ENCODE peak calls at places on chromosomes 1 and 21, in ten cellular contexts. One of them, this sample, is unnamed.

GRCh38 chr1:59574085-59574484 is 240.7 kb upstream of the HOOK1 start:
- DNase-seq in T follicular helper cell: no peak
- DNase-seq in activated T-helper 1 cell treated with anti-CD3 and anti-CD28 coated beads, Interleukin-2, amount 50 U/mL, for 16 hours: no peak
- DNase-seq in EH: peak; percentile 85
- DNase-seq in AG10803: peak; percentile 98
- DNase-seq in astrocyte of the spinal cord: peak; percentile 93
- DNase-seq in CD4-positive, alpha-beta T cell: no peak
- DNase-seq in esophagus squamous epithelium: no peak
- DNase-seq in GM10248: no peak
- DNase-seq in NCI-H69: no peak
- DNase-seq in this sample: no peak

GRCh38 chr1:113905435-113905861 is 322 bp downstream of the DCLRE1B start:
- DNase-seq in EH: no peak
- DNase-seq in esophagus squamous epithelium: no peak
- DNase-seq in AG10803: no peak
- DNase-seq in astrocyte of the spinal cord: no peak
- DNase-seq in activated T-helper 1 cell treated with anti-CD3 and anti-CD28 coated beads, Interleukin-2, amount 50 U/mL, for 16 hours: no peak
- DNase-seq in CD4-positive, alpha-beta T cell: no peak
- DNase-seq in GM10248: peak; percentile 34
- DNase-seq in T follicular helper cell: no peak
- DNase-seq in NCI-H69: peak; percentile 59
- DNase-seq in this sample: no peak

GRCh38 chr21:38831526-38832467 is 26.1 kb downstream of the ETS2 start:
- DNase-seq in GM10248: peak; percentile 55
- DNase-seq in activated T-helper 1 cell treated with anti-CD3 and anti-CD28 coated beads, Interleukin-2, amount 50 U/mL, for 16 hours: no peak
- DNase-seq in T follicular helper cell: no peak
- DNase-seq in CD4-positive, alpha-beta T cell: no peak
- DNase-seq in astrocyte of the spinal cord: peak; percentile 89
- DNase-seq in esophagus squamous epithelium: no peak
- DNase-seq in EH: peak; percentile 92
- DNase-seq in NCI-H69: peak; percentile 38
- DNase-seq in AG10803: peak; percentile 97
- DNase-seq in this sample: peak; percentile 32

GRCh38 chr1:25786887-25787286 is 13.1 kb upstream of the SELENON start:
- DNase-seq in GM10248: no peak
- DNase-seq in activated T-helper 1 cell treated with anti-CD3 and anti-CD28 coated beads, Interleukin-2, amount 50 U/mL, for 16 hours: no peak
- DNase-seq in CD4-positive, alpha-beta T cell: no peak
- DNase-seq in EH: peak; percentile 53
- DNase-seq in astrocyte of the spinal cord: no peak
- DNase-seq in T follicular helper cell: no peak
- DNase-seq in AG10803: no peak
- DNase-seq in NCI-H69: no peak
- DNase-seq in esophagus squamous epithelium: no peak
- DNase-seq in this sample: no peak

GRCh38 chr1:93738075-93738622 is 56.5 kb upstream of the BCAR3 start:
- DNase-seq in T follicular helper cell: no peak
- DNase-seq in AG10803: peak; percentile 98
- DNase-seq in EH: peak; percentile 98
- DNase-seq in esophagus squamous epithelium: no peak
- DNase-seq in CD4-positive, alpha-beta T cell: no peak
- DNase-seq in activated T-helper 1 cell treated with anti-CD3 and anti-CD28 coated beads, Interleukin-2, amount 50 U/mL, for 16 hours: no peak
- DNase-seq in GM10248: no peak
- DNase-seq in NCI-H69: no peak
- DNase-seq in astrocyte of the spinal cord: peak; percentile 89
- DNase-seq in this sample: no peak

GRCh38 chr1:219713981-219714381 is 101.1 kb upstream of the ZC3H11B start:
- DNase-seq in CD4-positive, alpha-beta T cell: no peak
- DNase-seq in T follicular helper cell: no peak
- DNase-seq in EH: no peak
- DNase-seq in GM10248: no peak
- DNase-seq in esophagus squamous epithelium: no peak
- DNase-seq in activated T-helper 1 cell treated with anti-CD3 and anti-CD28 coated beads, Interleukin-2, amount 50 U/mL, for 16 hours: no peak
- DNase-seq in astrocyte of the spinal cord: peak; percentile 70
- DNase-seq in AG10803: no peak
- DNase-seq in NCI-H69: peak; percentile 49
- DNase-seq in this sample: peak; percentile 98

GRCh38 chr1:37930246-37931142 is 16.4 kb downstream of the INPP5B start:
- DNase-seq in T follicular helper cell: no peak
- DNase-seq in GM10248: peak; percentile 18
- DNase-seq in astrocyte of the spinal cord: no peak
- DNase-seq in NCI-H69: no peak
- DNase-seq in EH: peak; percentile 28
- DNase-seq in AG10803: peak; percentile 7
- DNase-seq in CD4-positive, alpha-beta T cell: no peak
- DNase-seq in esophagus squamous epithelium: no peak
- DNase-seq in activated T-helper 1 cell treated with anti-CD3 and anti-CD28 coated beads, Interleukin-2, amount 50 U/mL, for 16 hours: no peak
- DNase-seq in this sample: no peak

GRCh38 chr1:157431751-157432150 is 120.6 kb downstream of the FCRL5 start:
- DNase-seq in CD4-positive, alpha-beta T cell: no peak
- DNase-seq in T follicular helper cell: no peak
- DNase-seq in AG10803: peak; percentile 53
- DNase-seq in GM10248: no peak
- DNase-seq in activated T-helper 1 cell treated with anti-CD3 and anti-CD28 coated beads, Interleukin-2, amount 50 U/mL, for 16 hours: no peak
- DNase-seq in astrocyte of the spinal cord: peak; percentile 69
- DNase-seq in EH: peak; percentile 29
- DNase-seq in NCI-H69: no peak
- DNase-seq in esophagus squamous epithelium: no peak
- DNase-seq in this sample: no peak

GRCh38 chr21:32412998-32413504 is 545 bp downstream of the EVA1C start:
- DNase-seq in NCI-H69: peak; percentile 76
- DNase-seq in esophagus squamous epithelium: no peak
- DNase-seq in CD4-positive, alpha-beta T cell: no peak
- DNase-seq in astrocyte of the spinal cord: peak; percentile 23
- DNase-seq in AG10803: no peak
- DNase-seq in activated T-helper 1 cell treated with anti-CD3 and anti-CD28 coated beads, Interleukin-2, amount 50 U/mL, for 16 hours: no peak
- DNase-seq in EH: peak; percentile 42
- DNase-seq in GM10248: no peak
- DNase-seq in T follicular helper cell: no peak
- DNase-seq in this sample: no peak

GRCh38 chr1:228496494-228496893 is 9.3 kb downstream of the RNF187 start:
- DNase-seq in CD4-positive, alpha-beta T cell: no peak
- DNase-seq in GM10248: no peak
- DNase-seq in EH: no peak
- DNase-seq in NCI-H69: no peak
- DNase-seq in activated T-helper 1 cell treated with anti-CD3 and anti-CD28 coated beads, Interleukin-2, amount 50 U/mL, for 16 hours: no peak
- DNase-seq in AG10803: no peak
- DNase-seq in astrocyte of the spinal cord: no peak
- DNase-seq in T follicular helper cell: no peak
- DNase-seq in esophagus squamous epithelium: no peak
- DNase-seq in this sample: no peak

GRCh38 chr1:230123280-230124186 is 56.5 kb downstream of the GALNT2 start:
- DNase-seq in astrocyte of the spinal cord: peak; percentile 80
- DNase-seq in NCI-H69: peak; percentile 35
- DNase-seq in CD4-positive, alpha-beta T cell: no peak
- DNase-seq in AG10803: no peak
- DNase-seq in esophagus squamous epithelium: no peak
- DNase-seq in GM10248: peak; percentile 77
- DNase-seq in activated T-helper 1 cell treated with anti-CD3 and anti-CD28 coated beads, Interleukin-2, amount 50 U/mL, for 16 hours: no peak
- DNase-seq in T follicular helper cell: no peak
- DNase-seq in EH: no peak
- DNase-seq in this sample: no peak

GRCh38 chr1:202046748-202047708 is 36.6 kb downstream of the ELF3 start:
- DNase-seq in AG10803: no peak
- DNase-seq in NCI-H69: peak; percentile 61
- DNase-seq in T follicular helper cell: no peak
- DNase-seq in activated T-helper 1 cell treated with anti-CD3 and anti-CD28 coated beads, Interleukin-2, amount 50 U/mL, for 16 hours: no peak
- DNase-seq in EH: no peak
- DNase-seq in CD4-positive, alpha-beta T cell: no peak
- DNase-seq in GM10248: no peak
- DNase-seq in astrocyte of the spinal cord: no peak
- DNase-seq in esophagus squamous epithelium: no peak
- DNase-seq in this sample: no peak

GRCh38 chr1:206469933-206470691 is at the start of gene IKBKE:
- DNase-seq in T follicular helper cell: peak; percentile 28
- DNase-seq in CD4-positive, alpha-beta T cell: peak; percentile 26
- DNase-seq in esophagus squamous epithelium: no peak
- DNase-seq in EH: peak; percentile 87
- DNase-seq in AG10803: peak; percentile 62
- DNase-seq in NCI-H69: peak; percentile 76
- DNase-seq in astrocyte of the spinal cord: peak; percentile 78
- DNase-seq in activated T-helper 1 cell treated with anti-CD3 and anti-CD28 coated beads, Interleukin-2, amount 50 U/mL, for 16 hours: no peak
- DNase-seq in GM10248: peak; percentile 80
- DNase-seq in this sample: peak; percentile 74

GRCh38 chr1:7386226-7387052 is 384.7 kb upstream of the VAMP3 start:
- DNase-seq in NCI-H69: no peak
- DNase-seq in astrocyte of the spinal cord: peak; percentile 60
- DNase-seq in activated T-helper 1 cell treated with anti-CD3 and anti-CD28 coated beads, Interleukin-2, amount 50 U/mL, for 16 hours: no peak
- DNase-seq in esophagus squamous epithelium: no peak
- DNase-seq in T follicular helper cell: no peak
- DNase-seq in GM10248: no peak
- DNase-seq in EH: no peak
- DNase-seq in CD4-positive, alpha-beta T cell: no peak
- DNase-seq in AG10803: no peak
- DNase-seq in this sample: no peak

This sample was measured in SK-MEL-5.